ENCODE peak calls at places on chromosomes 7 and 10, in nine cellular contexts. One of them, this sample, is unnamed. For H3K36me3 and H3K9me3, the result is how much of the 10 kb centered on the place peaks cover.

GRCh38 chr7:34073676-34074075 is 168.3 kb downstream of the BMPER start:
- DNase-seq in CD8-positive, alpha-beta T cell: no peak
- DNase-seq in left lung: no peak
- DNase-seq in DND-41: no peak
- DNase-seq in keratinocyte: no peak
- DNase-seq in astrocyte: no peak
- DNase-seq in heart right ventricle: no peak
- DNase-seq in mucosa of descending colon: no peak
- DNase-seq in right lobe of liver: no peak
- DNase-seq in this sample: no peak

GRCh38 chr10:133030791-133031190 is 56.9 kb upstream of the ADGRA1 start:
- DNase-seq in CD8-positive, alpha-beta T cell: no peak
- DNase-seq in left lung: no peak
- DNase-seq in DND-41: no peak
- DNase-seq in keratinocyte: no peak
- DNase-seq in astrocyte: no peak
- DNase-seq in heart right ventricle: no peak
- DNase-seq in mucosa of descending colon: no peak
- DNase-seq in right lobe of liver: no peak
- DNase-seq in this sample: no peak

GRCh38 chr7:73899731-73900142 is 38.8 kb downstream of the TMEM270 start:
- DNase-seq in CD8-positive, alpha-beta T cell: no peak
- DNase-seq in left lung: no peak
- DNase-seq in DND-41: no peak
- DNase-seq in keratinocyte: no peak
- DNase-seq in astrocyte: peak
- DNase-seq in heart right ventricle: no peak
- DNase-seq in mucosa of descending colon: peak
- DNase-seq in right lobe of liver: no peak
- DNase-seq in this sample: no peak

GRCh38 chr10:132375116-132375794 is 21.7 kb upstream of the PWWP2B start:
- DNase-seq in CD8-positive, alpha-beta T cell: no peak
- DNase-seq in left lung: peak
- DNase-seq in DND-41: no peak
- DNase-seq in keratinocyte: no peak
- DNase-seq in astrocyte: no peak
- DNase-seq in heart right ventricle: no peak
- DNase-seq in mucosa of descending colon: peak
- DNase-seq in right lobe of liver: peak
- DNase-seq in this sample: no peak

GRCh38 chr10:115129752-115130151 is 36.6 kb downstream of the ATRNL1 start:
- DNase-seq in CD8-positive, alpha-beta T cell: no peak
- DNase-seq in left lung: no peak
- DNase-seq in DND-41: no peak
- DNase-seq in keratinocyte: no peak
- DNase-seq in astrocyte: peak
- DNase-seq in heart right ventricle: no peak
- DNase-seq in mucosa of descending colon: no peak
- DNase-seq in right lobe of liver: no peak
- DNase-seq in this sample: no peak

GRCh38 chr7:23938937-23939552 is 229.0 kb downstream of the STK31 start:
- DNase-seq in CD8-positive, alpha-beta T cell: no peak
- DNase-seq in left lung: no peak
- DNase-seq in DND-41: peak
- DNase-seq in keratinocyte: no peak
- DNase-seq in astrocyte: peak
- DNase-seq in heart right ventricle: no peak
- DNase-seq in mucosa of descending colon: no peak
- DNase-seq in right lobe of liver: peak
- DNase-seq in this sample: no peak

GRCh38 chr10:116947838-116948529 is 57.0 kb downstream of the SHTN1 start:
- DNase-seq in CD8-positive, alpha-beta T cell: no peak
- DNase-seq in left lung: no peak
- DNase-seq in DND-41: no peak
- DNase-seq in keratinocyte: no peak
- DNase-seq in astrocyte: peak
- DNase-seq in heart right ventricle: no peak
- DNase-seq in mucosa of descending colon: no peak
- DNase-seq in right lobe of liver: no peak
- DNase-seq in this sample: no peak

GRCh38 chr7:138460176-138460648 is at the start of gene TRIM24:
- DNase-seq in CD8-positive, alpha-beta T cell: no peak
- DNase-seq in left lung: no peak
- DNase-seq in DND-41: no peak
- DNase-seq in keratinocyte: no peak
- DNase-seq in astrocyte: peak
- DNase-seq in heart right ventricle: peak
- DNase-seq in mucosa of descending colon: no peak
- DNase-seq in right lobe of liver: peak
- DNase-seq in this sample: peak

GRCh38 chr7:158772916-158773315 is 56.4 kb downstream of the ESYT2 start:
- DNase-seq in CD8-positive, alpha-beta T cell: no peak
- DNase-seq in left lung: no peak
- DNase-seq in DND-41: no peak
- DNase-seq in keratinocyte: no peak
- DNase-seq in astrocyte: no peak
- DNase-seq in heart right ventricle: no peak
- DNase-seq in mucosa of descending colon: no peak
- DNase-seq in right lobe of liver: no peak
- DNase-seq in this sample: no peak

GRCh38 chr10:79147306-79147705 is 78.5 kb downstream of the ZMIZ1 start:
- DNase-seq in CD8-positive, alpha-beta T cell: no peak
- DNase-seq in left lung: no peak
- DNase-seq in DND-41: no peak
- DNase-seq in keratinocyte: no peak
- DNase-seq in astrocyte: no peak
- DNase-seq in heart right ventricle: no peak
- DNase-seq in mucosa of descending colon: no peak
- DNase-seq in right lobe of liver: no peak
- DNase-seq in this sample: no peak

GRCh38 chr10:79149345-79149661 is 80.5 kb downstream of the ZMIZ1 start:
- DNase-seq in CD8-positive, alpha-beta T cell: no peak
- DNase-seq in left lung: no peak
- DNase-seq in DND-41: no peak
- DNase-seq in keratinocyte: no peak
- DNase-seq in astrocyte: no peak
- DNase-seq in heart right ventricle: no peak
- DNase-seq in mucosa of descending colon: no peak
- DNase-seq in right lobe of liver: no peak
- DNase-seq in this sample: no peak

GRCh38 chr10:79147796-79148451 is 79.2 kb downstream of the ZMIZ1 start:
- DNase-seq in CD8-positive, alpha-beta T cell: no peak
- DNase-seq in left lung: no peak
- DNase-seq in DND-41: peak
- DNase-seq in keratinocyte: no peak
- DNase-seq in astrocyte: no peak
- DNase-seq in heart right ventricle: no peak
- DNase-seq in mucosa of descending colon: no peak
- DNase-seq in right lobe of liver: no peak
- DNase-seq in this sample: no peak

GRCh38 chr10:79149662-79150443 is 81.1 kb downstream of the ZMIZ1 start:
- DNase-seq in CD8-positive, alpha-beta T cell: no peak
- DNase-seq in left lung: peak
- DNase-seq in DND-41: peak
- DNase-seq in keratinocyte: no peak
- DNase-seq in astrocyte: no peak
- DNase-seq in heart right ventricle: peak
- DNase-seq in mucosa of descending colon: peak
- DNase-seq in right lobe of liver: peak
- DNase-seq in this sample: peak

DNA sequence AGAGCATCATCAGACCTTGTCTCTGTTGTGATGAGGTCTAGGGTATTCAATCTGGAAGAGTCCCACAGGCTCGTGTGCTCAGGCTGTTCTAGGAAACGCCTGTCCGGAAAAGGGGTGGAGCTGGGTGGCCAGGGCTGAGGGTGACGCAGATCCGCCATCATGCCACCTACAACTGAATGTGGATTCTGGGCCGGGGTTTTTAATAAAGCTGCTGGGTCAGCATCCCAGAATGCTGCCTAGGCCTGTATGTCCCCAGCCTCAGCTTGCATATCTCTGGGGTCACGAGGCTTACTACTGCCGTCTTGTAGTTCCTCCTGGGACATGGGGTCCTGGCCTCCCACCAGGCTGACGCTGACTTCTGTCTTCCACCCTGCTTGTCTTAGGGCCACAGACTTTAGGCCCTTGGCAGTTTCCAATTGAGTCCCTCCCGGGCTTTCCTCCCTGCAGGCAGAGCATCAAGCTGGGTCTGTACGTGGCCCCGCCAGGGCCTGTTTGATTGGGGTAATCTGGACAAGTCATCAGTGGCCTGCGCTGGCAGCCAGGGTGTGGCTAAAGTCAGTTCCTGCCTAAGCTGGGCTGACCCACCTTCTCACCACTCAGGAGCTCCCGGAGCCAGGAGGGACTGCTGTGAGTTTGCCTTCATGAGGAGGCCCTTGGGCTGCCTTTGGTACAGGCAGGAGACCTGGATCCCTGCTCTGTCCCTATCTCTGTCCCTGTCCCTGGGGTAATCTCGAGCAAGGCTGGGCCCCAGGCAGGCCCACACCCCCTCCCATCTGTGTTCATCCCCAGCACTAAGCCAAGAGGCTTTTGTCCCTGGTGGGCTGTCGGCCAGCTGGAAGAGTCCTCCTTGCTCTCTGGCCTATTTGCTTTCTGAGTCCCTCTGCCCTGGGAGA is 79.9 kb downstream of the ZMIZ1 start:
- DNase-seq in CD8-positive, alpha-beta T cell: no peak
- DNase-seq in left lung: peak
- DNase-seq in DND-41: no peak
- DNase-seq in keratinocyte: peak
- DNase-seq in astrocyte: no peak
- DNase-seq in heart right ventricle: peak
- DNase-seq in mucosa of descending colon: peak
- DNase-seq in right lobe of liver: peak
- DNase-seq in this sample: no peak
- H3K36me3 ChIP-seq in CD8-positive, alpha-beta T cell: under half
- H3K36me3 ChIP-seq in left lung: under half
- H3K36me3 ChIP-seq in DND-41: under half
- H3K36me3 ChIP-seq in keratinocyte: under half
- H3K36me3 ChIP-seq in astrocyte: under half
- H3K36me3 ChIP-seq in heart right ventricle: under half
- H3K36me3 ChIP-seq in mucosa of descending colon: under half
- H3K36me3 ChIP-seq in right lobe of liver: under half
- H3K36me3 ChIP-seq in this sample: under half

GRCh38 chr7:115654384-115655181 is 376.0 kb downstream of the TFEC start:
- DNase-seq in CD8-positive, alpha-beta T cell: no peak
- DNase-seq in left lung: no peak
- DNase-seq in DND-41: no peak
- DNase-seq in keratinocyte: no peak
- DNase-seq in astrocyte: peak
- DNase-seq in heart right ventricle: no peak
- DNase-seq in mucosa of descending colon: no peak
- DNase-seq in right lobe of liver: no peak
- DNase-seq in this sample: no peak

GRCh38 chr7:115649429-115649828 is 381.1 kb downstream of the TFEC start:
- DNase-seq in CD8-positive, alpha-beta T cell: no peak
- DNase-seq in left lung: no peak
- DNase-seq in DND-41: no peak
- DNase-seq in keratinocyte: no peak
- DNase-seq in astrocyte: no peak
- DNase-seq in heart right ventricle: no peak
- DNase-seq in mucosa of descending colon: no peak
- DNase-seq in right lobe of liver: no peak
- DNase-seq in this sample: no peak
- H3K9me3 ChIP-seq in CD8-positive, alpha-beta T cell: under half
- H3K9me3 ChIP-seq in left lung: under half
- H3K9me3 ChIP-seq in DND-41: under half
- H3K9me3 ChIP-seq in keratinocyte: under half
- H3K9me3 ChIP-seq in astrocyte: under half
- H3K9me3 ChIP-seq in heart right ventricle: under half
- H3K9me3 ChIP-seq in mucosa of descending colon: under half
- H3K9me3 ChIP-seq in right lobe of liver: under half
- H3K9me3 ChIP-seq in this sample: under half

GRCh38 chr7:44565097-44565794 is 8.5 kb downstream of the DDX56 start:
- DNase-seq in CD8-positive, alpha-beta T cell: peak
- DNase-seq in left lung: peak
- DNase-seq in DND-41: peak
- DNase-seq in keratinocyte: no peak
- DNase-seq in astrocyte: no peak
- DNase-seq in heart right ventricle: peak
- DNase-seq in mucosa of descending colon: peak
- DNase-seq in right lobe of liver: peak
- DNase-seq in this sample: peak

GRCh38 chr7:44564606-44565005 is 9.1 kb downstream of the DDX56 start:
- DNase-seq in CD8-positive, alpha-beta T cell: no peak
- DNase-seq in left lung: no peak
- DNase-seq in DND-41: no peak
- DNase-seq in keratinocyte: no peak
- DNase-seq in astrocyte: no peak
- DNase-seq in heart right ventricle: no peak
- DNase-seq in mucosa of descending colon: no peak
- DNase-seq in right lobe of liver: no peak
- DNase-seq in this sample: no peak

GRCh38 chr7:44567884-44568283 is 5.8 kb downstream of the DDX56 start:
- DNase-seq in CD8-positive, alpha-beta T cell: no peak
- DNase-seq in left lung: no peak
- DNase-seq in DND-41: no peak
- DNase-seq in keratinocyte: no peak
- DNase-seq in astrocyte: no peak
- DNase-seq in heart right ventricle: no peak
- DNase-seq in mucosa of descending colon: no peak
- DNase-seq in right lobe of liver: no peak
- DNase-seq in this sample: no peak

GRCh38 chr7:44565795-44566559 is 7.7 kb downstream of the DDX56 start:
- DNase-seq in CD8-positive, alpha-beta T cell: no peak
- DNase-seq in left lung: no peak
- DNase-seq in DND-41: no peak
- DNase-seq in keratinocyte: no peak
- DNase-seq in astrocyte: no peak
- DNase-seq in heart right ventricle: no peak
- DNase-seq in mucosa of descending colon: no peak
- DNase-seq in right lobe of liver: no peak
- DNase-seq in this sample: no peak

DNA sequence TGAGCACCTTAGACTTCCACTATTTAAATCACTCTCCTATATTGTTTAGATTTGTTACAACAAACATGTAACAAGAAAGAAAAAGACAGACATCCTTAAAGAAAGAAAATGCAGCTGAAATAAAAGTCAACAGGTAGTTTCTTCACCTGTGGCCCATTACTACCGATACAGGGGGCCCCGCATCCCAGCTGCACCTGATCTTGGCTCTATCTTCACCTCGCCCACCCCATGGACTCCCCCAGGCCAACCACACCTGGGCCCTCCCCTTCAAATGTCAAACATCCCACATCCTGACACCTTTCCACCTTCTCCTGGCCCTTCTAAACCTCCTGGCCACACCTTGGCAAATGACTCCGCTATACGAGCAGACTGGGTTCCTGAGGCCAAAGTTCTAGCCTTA is 7.0 kb downstream of the DDX56 start:
- DNase-seq in CD8-positive, alpha-beta T cell: no peak
- DNase-seq in left lung: no peak
- DNase-seq in DND-41: no peak
- DNase-seq in keratinocyte: no peak
- DNase-seq in astrocyte: no peak
- DNase-seq in heart right ventricle: no peak
- DNase-seq in mucosa of descending colon: no peak
- DNase-seq in right lobe of liver: no peak
- DNase-seq in this sample: no peak
- H3K36me3 ChIP-seq in CD8-positive, alpha-beta T cell: half or more
- H3K36me3 ChIP-seq in left lung: half or more
- H3K36me3 ChIP-seq in DND-41: half or more
- H3K36me3 ChIP-seq in keratinocyte: half or more
- H3K36me3 ChIP-seq in astrocyte: half or more
- H3K36me3 ChIP-seq in heart right ventricle: under half
- H3K36me3 ChIP-seq in mucosa of descending colon: under half
- H3K36me3 ChIP-seq in right lobe of liver: under half
- H3K36me3 ChIP-seq in this sample: half or more

GRCh38 chr7:57370066-57370738 is 79.8 kb upstream of the ZNF716 start:
- DNase-seq in CD8-positive, alpha-beta T cell: no peak
- DNase-seq in left lung: no peak
- DNase-seq in DND-41: no peak
- DNase-seq in keratinocyte: no peak
- DNase-seq in astrocyte: no peak
- DNase-seq in heart right ventricle: no peak
- DNase-seq in mucosa of descending colon: no peak
- DNase-seq in right lobe of liver: peak
- DNase-seq in this sample: no peak
- H3K9me3 ChIP-seq in CD8-positive, alpha-beta T cell: under half
- H3K9me3 ChIP-seq in left lung: half or more
- H3K9me3 ChIP-seq in DND-41: under half
- H3K9me3 ChIP-seq in keratinocyte: under half
- H3K9me3 ChIP-seq in astrocyte: under half
- H3K9me3 ChIP-seq in heart right ventricle: under half
- H3K9me3 ChIP-seq in mucosa of descending colon: half or more
- H3K9me3 ChIP-seq in right lobe of liver: under half
- H3K9me3 ChIP-seq in this sample: under half

This sample was measured in CD4-positive, alpha-beta memory T cell.